ENCODE peak calls at places on chromosomes 7 and 10, in ten cellular contexts. X is RWPE2; K is CD4-positive, CD25-positive, alpha-beta regulatory T cell; V is SK-N-SH; M is GM23338; C is iPS DF 6.9; A is lower lobe of right lung; Z is HCT116; N is upper lobe of left lung; R is Panc1. U is an unnamed sample.
A peak's percentile ranks its signal among the peaks of the same experiment; 100 is the strongest.

GRCh38 chr7:42254217-42254616 is 17.2 kb upstream of the GLI3 start:
- DNase-seq in X (no peak), K (no peak), V (no peak), M (no peak), C (no peak), A (no peak), Z (no peak), N (no peak), R (no peak), U (no peak)

GRCh38 chr7:55128693-55129394 is 110.0 kb downstream of the EGFR start:
- DNase-seq in X (no peak), K (no peak), V (no peak), M (no peak), C (no peak), A (no peak), Z (no peak), N (no peak), R (no peak), U (no peak)

GRCh38 chr10:1737222-1738061 is at the start of gene ADARB2:
- DNase-seq in X (no peak), K (peak; percentile 2), V (peak; percentile 89), M (peak; percentile 91), C (no peak), A (no peak), Z (no peak), N (peak; percentile 84), R (no peak), U (peak; percentile 28)

GRCh38 chr7:98107313-98107691 is 640 bp downstream of the LMTK2 start:
- DNase-seq in X (no peak), K (peak; percentile 34), V (no peak), M (peak; percentile 39), C (no peak), A (no peak), Z (no peak), N (no peak), R (no peak), U (no peak)

GRCh38 chr7:50822716-50823115 is 40.0 kb upstream of the GRB10 start:
- DNase-seq in X (no peak), K (no peak), V (no peak), M (no peak), C (no peak), A (no peak), Z (no peak), N (no peak), R (no peak), U (no peak)

GRCh38 chr7:16813232-16813616 is 8.4 kb upstream of the AGR2 start:
- DNase-seq in X (no peak), K (no peak), V (no peak), M (no peak), C (no peak), A (no peak), Z (no peak), N (no peak), R (no peak), U (no peak)

GRCh38 chr7:103009466-103010219 is 65.0 kb downstream of the FBXL13 start:
- DNase-seq in X (no peak), K (peak; percentile 48), V (no peak), M (no peak), C (no peak), A (no peak), Z (no peak), N (peak; percentile 6), R (no peak), U (no peak)

GRCh38 chr7:148963583-148964509 is 64.5 kb downstream of the PDIA4 start:
- DNase-seq in X (no peak), K (no peak), V (no peak), M (peak; percentile 50), C (no peak), A (no peak), Z (no peak), N (no peak), R (no peak), U (no peak)

GRCh38 chr10:79270471-79271246 is 76.6 kb upstream of the PPIF start:
- DNase-seq in X (no peak), K (no peak), V (peak; percentile 74), M (no peak), C (no peak), A (peak; percentile 76), Z (no peak), N (no peak), R (no peak), U (no peak)

GRCh38 chr7:96218844-96219243 is 103.1 kb downstream of the SLC25A13 start:
- DNase-seq in X (no peak), K (no peak), V (no peak), M (no peak), C (no peak), A (no peak), Z (no peak), N (no peak), R (no peak), U (no peak)

GRCh38 chr10:128892005-128892404 is 575.0 kb upstream of the MGMT start:
- DNase-seq in X (no peak), K (no peak), V (no peak), M (no peak), C (no peak), A (no peak), Z (no peak), N (no peak), R (no peak), U (no peak)

GRCh38 chr10:69819713-69820506 is 18.2 kb downstream of the COL13A1 start:
- DNase-seq in X (no peak), K (no peak), V (no peak), M (no peak), C (no peak), A (no peak), Z (no peak), N (no peak), R (no peak), U (no peak)

GRCh38 chr10:69816963-69817605 is 15.4 kb downstream of the COL13A1 start:
- DNase-seq in X (no peak), K (no peak), V (no peak), M (no peak), C (no peak), A (no peak), Z (no peak), N (no peak), R (no peak), U (no peak)

GRCh38 chr10:69816536-69816935 is 14.8 kb downstream of the COL13A1 start:
- DNase-seq in X (no peak), K (no peak), V (no peak), M (no peak), C (no peak), A (peak; percentile 54), Z (no peak), N (no peak), R (no peak), U (no peak)

GRCh38 chr10:69818676-69819239 is 17.1 kb downstream of the COL13A1 start:
- DNase-seq in X (no peak), K (no peak), V (no peak), M (no peak), C (no peak), A (no peak), Z (no peak), N (no peak), R (no peak), U (no peak)

DNA sequence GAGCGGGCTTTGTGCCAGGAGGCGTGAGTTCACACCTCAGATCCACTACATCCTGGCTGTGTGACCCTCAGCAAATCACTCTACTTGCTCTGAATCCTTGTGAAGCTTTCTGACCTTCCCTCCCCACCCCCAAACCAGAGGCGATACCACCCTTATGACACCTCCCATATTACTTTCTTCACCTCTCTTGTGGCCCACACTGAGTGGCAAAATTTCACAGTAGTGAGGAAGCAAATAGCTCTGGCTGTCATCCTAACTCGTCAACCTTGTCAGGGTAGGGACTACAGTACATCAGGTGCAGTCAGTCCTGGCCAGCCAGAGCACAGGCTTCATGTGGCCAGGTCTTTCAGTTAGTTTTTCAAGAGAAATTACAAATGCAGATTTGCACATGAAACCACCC is 19.1 kb downstream of the COL13A1 start:
- DNase-seq in X (no peak), K (no peak), V (no peak), M (no peak), C (no peak), A (no peak), Z (no peak), N (no peak), R (no peak), U (no peak)
- H3K27me3 ChIP-seq in X (no peaks in the 10 kb centered on the region), K (no peaks in the 10 kb centered on the region), V (no peaks in the 10 kb centered on the region), M (no peaks in the 10 kb centered on the region), C (no peaks in the 10 kb centered on the region), A (no peaks in the 10 kb centered on the region), Z (no peaks in the 10 kb centered on the region), N (no peaks in the 10 kb centered on the region), R (no peaks in the 10 kb centered on the region), U (no peaks in the 10 kb centered on the region)

GRCh38 chr10:101046332-101047238 is 15.2 kb upstream of the KAZALD1 start:
- DNase-seq in X (no peak), K (no peak), V (no peak), M (peak; percentile 75), C (no peak), A (peak; percentile 32), Z (no peak), N (no peak), R (no peak), U (no peak)
- H3K27me3 ChIP-seq in X (peaks cover 11% of the 10 kb centered on the region), K (peaks cover 17% of the 10 kb centered on the region), V (no peaks in the 10 kb centered on the region), M (peaks cover 93% of the 10 kb centered on the region), C (peaks cover 49% of the 10 kb centered on the region), A (peaks cover 57% of the 10 kb centered on the region), Z (no peaks in the 10 kb centered on the region), N (peaks cover 39% of the 10 kb centered on the region), R (no peaks in the 10 kb centered on the region), U (peaks cover 27% of the 10 kb centered on the region)

DNA sequence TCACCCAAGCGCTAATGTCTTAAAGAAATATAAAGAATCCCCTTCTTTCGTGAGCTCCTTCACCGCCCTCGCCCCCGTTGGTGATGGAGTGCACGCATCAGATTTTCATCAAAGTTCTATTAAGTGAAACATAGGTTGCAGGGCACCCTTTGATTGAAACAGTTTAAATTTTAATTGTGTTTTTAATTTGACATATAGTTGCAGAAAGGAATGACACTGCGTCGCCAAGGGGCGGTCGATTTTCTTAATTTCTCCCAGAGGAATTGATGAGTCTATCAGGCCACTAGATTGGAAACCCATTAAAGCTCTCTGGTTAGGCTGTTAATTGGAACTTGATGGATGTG is 4.1 kb upstream of the HMX2 start:
- DNase-seq in X (no peak), K (no peak), V (no peak), M (no peak), C (no peak), A (no peak), Z (no peak), N (no peak), R (no peak), U (no peak)
- H3K27me3 ChIP-seq in X (peaks cover 100% of the 10 kb centered on the region), K (peaks cover 57% of the 10 kb centered on the region), V (peaks cover 100% of the 10 kb centered on the region), M (peaks cover 100% of the 10 kb centered on the region), C (peaks cover 97% of the 10 kb centered on the region), A (peaks cover 100% of the 10 kb centered on the region), Z (no peaks in the 10 kb centered on the region), N (peaks cover 99% of the 10 kb centered on the region), R (no peaks in the 10 kb centered on the region), U (peaks cover 100% of the 10 kb centered on the region)

DNA sequence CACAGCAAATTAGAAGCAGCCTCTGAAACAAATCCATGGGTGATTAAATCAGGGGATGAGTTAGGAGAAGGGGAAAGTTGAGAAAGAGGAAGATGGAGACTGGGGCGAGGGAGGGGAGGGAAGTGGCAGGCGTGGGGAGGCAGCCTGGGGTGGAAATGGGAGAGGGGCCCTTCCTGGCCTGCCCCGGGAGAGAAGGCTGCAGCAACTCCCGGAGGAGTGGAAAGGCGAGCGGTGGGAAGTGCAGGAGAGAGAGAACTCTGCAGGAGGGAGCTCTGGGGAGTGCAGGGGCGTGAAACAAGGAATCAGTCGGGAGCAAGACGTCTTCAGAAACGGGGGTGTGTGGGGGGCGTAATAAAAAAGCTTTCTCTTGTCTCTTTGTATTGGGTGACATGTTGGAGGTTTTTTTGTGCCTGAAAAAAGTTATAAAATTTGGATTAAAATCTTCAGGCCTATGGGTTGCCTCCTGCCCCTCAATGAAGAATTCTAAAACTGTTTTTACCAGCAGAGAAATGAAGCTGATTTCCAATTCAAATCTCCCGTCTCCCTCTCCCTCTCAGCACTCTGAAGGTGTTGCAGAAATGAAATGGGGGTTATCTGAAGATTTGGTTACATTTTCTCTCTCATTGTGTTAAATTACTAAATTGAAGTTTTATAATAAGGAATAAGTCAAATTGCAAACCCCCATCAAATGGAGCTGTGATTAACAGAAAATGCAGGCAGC is 4.7 kb upstream of the UNCX start:
- DNase-seq in X (no peak), K (no peak), V (no peak), M (peak; percentile 92), C (no peak), A (no peak), Z (no peak), N (no peak), R (no peak), U (no peak)
- H3K27me3 ChIP-seq in X (peaks cover 86% of the 10 kb centered on the region), K (peaks cover 24% of the 10 kb centered on the region), V (peaks cover 88% of the 10 kb centered on the region), M (peaks cover 93% of the 10 kb centered on the region), C (peaks cover 69% of the 10 kb centered on the region), A (peaks cover 97% of the 10 kb centered on the region), Z (no peaks in the 10 kb centered on the region), N (peaks cover 93% of the 10 kb centered on the region), R (peaks cover 5% of the 10 kb centered on the region), U (peaks cover 93% of the 10 kb centered on the region)

U was measured in heart left ventricle.